ENCODE peak calls at places on chromosome 5, in seven cellular contexts. Y is mesenchymal stem cell, Q is H9, O is mesendoderm, P is H1, U is trophoblast cell, G is neuronal stem cell. A is an unnamed sample.

GRCh38 chr5:36150676-36151433 is 832 bp downstream of the LMBRD2 start:
- DNase-seq in Q (peak; percentile 53), U (peak; percentile 54), Y (peak; percentile 60), O (peak; percentile 75), G (peak; percentile 21), P (no peak), A (peak; percentile 48)

GRCh38 chr5:75558972-75559632 is 47.4 kb downstream of the POLK start:
- DNase-seq in G (no peak), Y (no peak), O (no peak), P (no peak), Q (no peak), U (no peak), A (no peak)

GRCh38 chr5:31692561-31693221 is 53.8 kb downstream of the PDZD2 start:
- DNase-seq in Y (no peak), O (no peak), Q (no peak), U (no peak), P (no peak), G (no peak), A (no peak)

GRCh38 chr5:167730656-167731055 is 560.8 kb upstream of the WWC1 start:
- DNase-seq in Y (no peak), Q (no peak), O (no peak), G (no peak), P (no peak), U (no peak), A (no peak)

GRCh38 chr5:31639488-31640011 is 619 bp downstream of the PDZD2 start:
- DNase-seq in O (peak; percentile 17), P (no peak), G (no peak), Y (peak; percentile 1), Q (no peak), U (no peak), A (no peak)

GRCh38 chr5:56054651-56055050 is 59.9 kb upstream of the IL6ST start:
- DNase-seq in G (no peak), P (no peak), U (peak; percentile 80), O (no peak), Q (no peak), Y (peak; percentile 50), A (peak; percentile 36)

GRCh38 chr5:68652507-68652906 is 437.0 kb downstream of the PIK3R1 start:
- DNase-seq in P (no peak), Q (no peak), U (peak; percentile 12), Y (peak; percentile 16), G (no peak), O (no peak), A (no peak)

GRCh38 chr5:146993876-146994530 is 115.4 kb upstream of the PPP2R2B start:
- DNase-seq in Q (no peak), G (no peak), U (no peak), O (no peak), Y (no peak), P (no peak), A (no peak)

GRCh38 chr5:67161767-67162166 is 34.8 kb downstream of the CD180 start:
- DNase-seq in Y (no peak), P (no peak), U (no peak), G (no peak), O (no peak), Q (no peak), A (no peak)

GRCh38 chr5:5242056-5242455 is 101.9 kb downstream of the ADAMTS16 start:
- DNase-seq in P (no peak), O (peak; percentile 51), Y (no peak), G (no peak), U (no peak), Q (no peak), A (no peak)

GRCh38 chr5:157473383-157474370 is 13.7 kb downstream of the NIPAL4 start:
- DNase-seq in Y (peak; percentile 80), P (no peak), U (peak; percentile 68), Q (no peak), O (no peak), G (no peak), A (peak; percentile 87)

GRCh38 chr5:131610198-131611063 is 24.6 kb downstream of the RAPGEF6 start:
- DNase-seq in O (peak; percentile 74), Y (peak; percentile 76), G (no peak), Q (no peak), P (no peak), U (peak; percentile 76), A (peak; percentile 95)

GRCh38 chr5:134118212-134118611 is 3.7 kb downstream of the TCF7 start:
- DNase-seq in Y (no peak), G (no peak), O (no peak), U (no peak), Q (no peak), P (no peak), A (no peak)

GRCh38 chr5:39040875-39041274 is 33.3 kb downstream of the RICTOR start:
- DNase-seq in Q (no peak), O (no peak), Y (no peak), P (no peak), U (no peak), G (no peak), A (no peak)

GRCh38 chr5:68460147-68460760 is 244.7 kb downstream of the PIK3R1 start:
- DNase-seq in U (peak; percentile 73), G (peak; percentile 26), Q (no peak), Y (peak; percentile 65), P (no peak), O (peak; percentile 65), A (peak; percentile 70)

GRCh38 chr5:139100825-139101224 is 97.3 kb downstream of the SIL1 start:
- DNase-seq in P (no peak), O (no peak), G (no peak), U (peak; percentile 44), Y (peak; percentile 49), Q (no peak), A (peak; percentile 75)

GRCh38 chr5:11143456-11144267 is 382.6 kb upstream of the DAP start:
- DNase-seq in Q (no peak), Y (no peak), O (no peak), G (no peak), U (no peak), P (no peak), A (no peak)

GRCh38 chr5:72814864-72815263 is 1.6 kb upstream of the TNPO1 start:
- DNase-seq in U (no peak), O (no peak), Q (no peak), P (no peak), G (no peak), Y (no peak), A (no peak)
- H4K8ac ChIP-seq in U (no peak overlapping the region), O (no peak overlapping the region), Q (no peak overlapping the region), P (no peak overlapping the region), G (no peak overlapping the region), Y (no peak overlapping the region), A (no peak overlapping the region)

GRCh38 chr5:175146733-175147132 is 297.2 kb downstream of the DRD1 start:
- DNase-seq in P (no peak), Q (no peak), O (peak; percentile 21), Y (no peak), U (no peak), G (no peak), A (no peak)
- H4K8ac ChIP-seq in P (no peak overlapping the region), Q (no peak overlapping the region), O (no peak overlapping the region), Y (no peak overlapping the region), U (no peak overlapping the region), G (no peak overlapping the region), A (no peak overlapping the region)

GRCh38 chr5:118592678-118593328 is 395.5 kb downstream of the DTWD2 start:
- DNase-seq in G (no peak), O (peak; percentile 40), Y (no peak), P (no peak), U (no peak), Q (no peak), A (no peak)

GRCh38 chr5:118592234-118592633 is 396.1 kb downstream of the DTWD2 start:
- DNase-seq in O (no peak), Y (no peak), Q (no peak), P (no peak), G (no peak), U (no peak), A (no peak)

GRCh38 chr5:118598311-118598710 is 390.0 kb downstream of the DTWD2 start:
- DNase-seq in G (no peak), Q (no peak), U (no peak), Y (no peak), P (no peak), O (no peak), A (no peak)

GRCh38 chr5:118597448-118597847 is 390.9 kb downstream of the DTWD2 start:
- DNase-seq in Y (no peak), Q (no peak), O (no peak), P (no peak), U (no peak), G (no peak), A (no peak)

DNA sequence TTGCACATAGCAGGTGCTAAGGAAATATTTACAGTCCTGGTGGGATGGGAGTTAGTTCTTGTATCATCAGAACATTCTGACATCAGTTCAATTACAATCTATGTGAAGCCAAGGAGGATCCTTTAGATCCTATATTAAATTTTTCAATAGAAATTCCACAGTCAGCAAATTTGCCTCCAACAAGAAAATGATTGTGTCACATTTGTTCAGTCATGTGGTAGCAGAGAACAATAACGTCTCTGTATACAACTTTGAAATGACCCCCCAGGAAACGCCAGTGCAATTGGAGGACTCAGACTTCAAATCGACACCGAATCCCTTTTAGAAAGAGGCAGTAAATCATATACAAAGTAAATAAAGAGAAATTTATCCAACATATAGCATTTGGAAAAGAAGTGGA is 392.1 kb downstream of the DTWD2 start:
- DNase-seq in P (no peak), O (no peak), G (no peak), Q (no peak), Y (no peak), U (no peak), A (no peak)
- H4K8ac ChIP-seq in P (no peak overlapping the region), O (no peak overlapping the region), G (no peak overlapping the region), Q (no peak overlapping the region), Y (no peak overlapping the region), U (no peak overlapping the region), A (no peak overlapping the region)

GRCh38 chr5:83022334-83022733 is 54.9 kb downstream of the TMEM167A start:
- DNase-seq in U (no peak), O (peak; percentile 80), P (no peak), G (no peak), Y (no peak), Q (no peak), A (no peak)
- H4K8ac ChIP-seq in U (no peak overlapping the region), O (no peak overlapping the region), P (no peak overlapping the region), G (no peak overlapping the region), Y (no peak overlapping the region), Q (no peak overlapping the region), A (no peak overlapping the region)

DNA sequence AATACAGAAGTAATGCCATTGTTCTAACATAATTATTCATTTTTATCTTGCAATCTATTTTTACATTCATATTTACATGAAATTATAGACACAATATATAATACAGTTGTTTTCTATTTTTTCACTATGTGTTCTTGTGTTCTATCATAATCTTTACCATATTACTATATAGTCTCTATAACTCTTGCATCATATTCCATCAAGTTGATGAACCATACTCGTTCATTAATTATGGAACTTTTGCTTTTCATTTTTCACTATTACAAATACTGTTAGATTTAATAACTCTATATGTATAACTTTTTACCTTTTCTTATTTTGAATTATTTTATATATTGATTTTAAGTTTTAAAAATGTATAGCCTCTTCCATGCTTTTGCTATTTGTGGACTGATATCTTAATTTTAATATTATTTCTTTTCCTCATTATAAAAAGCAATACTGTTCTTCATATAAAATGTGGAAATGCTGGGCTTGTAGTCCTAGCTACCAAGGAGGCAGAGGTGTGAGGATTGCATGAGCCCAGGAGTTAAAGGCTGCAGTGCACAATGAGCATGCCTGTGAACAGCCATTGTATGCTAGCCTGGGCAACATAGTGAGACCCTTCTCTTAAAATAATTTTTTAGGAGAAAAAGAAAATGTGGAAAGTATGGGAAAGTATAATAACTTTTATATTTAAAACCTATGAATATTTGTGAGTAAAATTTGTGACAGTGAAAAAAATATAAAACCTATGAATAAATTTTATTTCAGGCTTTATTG is 65.5 kb downstream of the ANKHD1 start:
- DNase-seq in U (no peak), O (no peak), Q (no peak), Y (no peak), P (no peak), G (no peak), A (no peak)
- H4K8ac ChIP-seq in U (no peak overlapping the region), O (no peak overlapping the region), Q (no peak overlapping the region), Y (no peak overlapping the region), P (no peak overlapping the region), G (no peak overlapping the region), A (no peak overlapping the region)

GRCh38 chr5:150912312-150912814 is 7.6 kb upstream of the ZNF300 start:
- DNase-seq in Q (no peak), O (no peak), Y (no peak), G (no peak), U (no peak), P (no peak), A (no peak)
- H4K8ac ChIP-seq in Q (no peak overlapping the region), O (no peak overlapping the region), Y (no peak overlapping the region), G (no peak overlapping the region), U (no peak overlapping the region), P (no peak overlapping the region), A (no peak overlapping the region)